ENCODE peak calls at places on chromosomes 16 and 17, in ten cellular contexts. A is psoas muscle; M is stomach; F is prostate gland; V is CD8-positive, alpha-beta memory T cell; S is HAP-1; T is PC-3; D is osteoblast; C is GM23248; L is uterus. J is an unnamed sample. For H3K4me1 and H3K36me3, the result is how much of the 10 kb centered on the place peaks cover.

GRCh38 chr16:88435437-88436355 is 17.4 kb upstream of the ZFPM1 start:
- DNase-seq in A (no peak), M (no peak), F (no peak), V (no peak), S (no peak), T (no peak), D (no peak), C (no peak), L (no peak), J (no peak)

GRCh38 chr17:51322390-51323029 is 62.2 kb downstream of the UTP18 start:
- DNase-seq in A (no peak), M (no peak), F (no peak), V (no peak), S (peak), T (peak), D (no peak), C (peak), L (no peak), J (no peak)

GRCh38 chr16:29784901-29785500 is 5.5 kb upstream of the KIF22 start:
- DNase-seq in A (peak), M (peak), F (peak), V (peak), S (no peak), T (no peak), D (peak), C (peak), L (peak), J (peak)

GRCh38 chr16:1816396-1817275 is 10.0 kb downstream of the HAGH start:
- DNase-seq in A (no peak), M (no peak), F (no peak), V (no peak), S (no peak), T (no peak), D (no peak), C (no peak), L (no peak), J (no peak)

GRCh38 chr16:55842369-55843104 is 9.6 kb upstream of the CES1 start:
- DNase-seq in A (no peak), M (no peak), F (peak), V (peak), S (peak), T (peak), D (peak), C (peak), L (no peak), J (no peak)

GRCh38 chr16:57894390-57895080 is 76.4 kb downstream of the CNGB1 start:
- DNase-seq in A (no peak), M (no peak), F (no peak), V (no peak), S (no peak), T (no peak), D (no peak), C (no peak), L (no peak), J (no peak)

GRCh38 chr17:2239882-2240430 is 63.6 kb downstream of the SMG6 start:
- DNase-seq in A (peak), M (peak), F (no peak), V (no peak), S (no peak), T (peak), D (peak), C (peak), L (peak), J (peak)

GRCh38 chr17:17151541-17151940 is 54.6 kb downstream of the PLD6 start:
- DNase-seq in A (no peak), M (no peak), F (no peak), V (no peak), S (no peak), T (peak), D (peak), C (peak), L (no peak), J (no peak)

GRCh38 chr17:45170280-45170975 is 8.8 kb downstream of the HEXIM2 start:
- DNase-seq in A (no peak), M (no peak), F (no peak), V (no peak), S (no peak), T (no peak), D (peak), C (no peak), L (no peak), J (no peak)

GRCh38 chr16:85344502-85345128 is 232.3 kb upstream of the CIBAR2 start:
- DNase-seq in A (no peak), M (no peak), F (no peak), V (no peak), S (no peak), T (no peak), D (peak), C (no peak), L (no peak), J (no peak)

GRCh38 chr16:27302126-27302525 is 11.6 kb upstream of the IL4R start:
- DNase-seq in A (no peak), M (no peak), F (no peak), V (no peak), S (no peak), T (no peak), D (no peak), C (no peak), L (no peak), J (no peak)

GRCh38 chr16:30602595-30603277 is 7.5 kb downstream of the ZNF689 start:
- DNase-seq in A (no peak), M (no peak), F (no peak), V (no peak), S (no peak), T (no peak), D (peak), C (peak), L (no peak), J (no peak)

GRCh38 chr16:10228779-10229178 is 46.6 kb upstream of the GRIN2A start:
- DNase-seq in A (no peak), M (no peak), F (no peak), V (no peak), S (no peak), T (peak), D (no peak), C (no peak), L (no peak), J (no peak)

GRCh38 chr16:89130448-89130847 is 36.8 kb downstream of the ACSF3 start:
- DNase-seq in A (no peak), M (no peak), F (no peak), V (no peak), S (no peak), T (no peak), D (no peak), C (no peak), L (no peak), J (no peak)

GRCh38 chr17:55171634-55172328 is 93.0 kb upstream of the HLF start:
- DNase-seq in A (no peak), M (no peak), F (no peak), V (no peak), S (no peak), T (no peak), D (no peak), C (no peak), L (no peak), J (no peak)
- H3K4me3 ChIP-seq in A (no peak), M (no peak), F (no peak), V (no peak), S (no peak), T (no peak), D (no peak), C (no peak), L (no peak), J (no peak)

GRCh38 chr17:76273435-76273921 is 8.3 kb downstream of the UBALD2 start:
- DNase-seq in A (no peak), M (no peak), F (no peak), V (no peak), S (no peak), T (no peak), D (peak), C (no peak), L (no peak), J (no peak)

GRCh38 chr17:76270127-76270592 is 5.0 kb downstream of the UBALD2 start:
- DNase-seq in A (peak), M (no peak), F (no peak), V (no peak), S (no peak), T (no peak), D (peak), C (no peak), L (no peak), J (no peak)

GRCh38 chr17:76270770-76271668 is 5.9 kb downstream of the UBALD2 start:
- DNase-seq in A (peak), M (no peak), F (no peak), V (no peak), S (no peak), T (no peak), D (peak), C (no peak), L (no peak), J (no peak)

GRCh38 chr17:76272541-76273434 is 7.6 kb downstream of the UBALD2 start:
- DNase-seq in A (no peak), M (no peak), F (no peak), V (no peak), S (no peak), T (no peak), D (peak), C (no peak), L (no peak), J (no peak)

DNA sequence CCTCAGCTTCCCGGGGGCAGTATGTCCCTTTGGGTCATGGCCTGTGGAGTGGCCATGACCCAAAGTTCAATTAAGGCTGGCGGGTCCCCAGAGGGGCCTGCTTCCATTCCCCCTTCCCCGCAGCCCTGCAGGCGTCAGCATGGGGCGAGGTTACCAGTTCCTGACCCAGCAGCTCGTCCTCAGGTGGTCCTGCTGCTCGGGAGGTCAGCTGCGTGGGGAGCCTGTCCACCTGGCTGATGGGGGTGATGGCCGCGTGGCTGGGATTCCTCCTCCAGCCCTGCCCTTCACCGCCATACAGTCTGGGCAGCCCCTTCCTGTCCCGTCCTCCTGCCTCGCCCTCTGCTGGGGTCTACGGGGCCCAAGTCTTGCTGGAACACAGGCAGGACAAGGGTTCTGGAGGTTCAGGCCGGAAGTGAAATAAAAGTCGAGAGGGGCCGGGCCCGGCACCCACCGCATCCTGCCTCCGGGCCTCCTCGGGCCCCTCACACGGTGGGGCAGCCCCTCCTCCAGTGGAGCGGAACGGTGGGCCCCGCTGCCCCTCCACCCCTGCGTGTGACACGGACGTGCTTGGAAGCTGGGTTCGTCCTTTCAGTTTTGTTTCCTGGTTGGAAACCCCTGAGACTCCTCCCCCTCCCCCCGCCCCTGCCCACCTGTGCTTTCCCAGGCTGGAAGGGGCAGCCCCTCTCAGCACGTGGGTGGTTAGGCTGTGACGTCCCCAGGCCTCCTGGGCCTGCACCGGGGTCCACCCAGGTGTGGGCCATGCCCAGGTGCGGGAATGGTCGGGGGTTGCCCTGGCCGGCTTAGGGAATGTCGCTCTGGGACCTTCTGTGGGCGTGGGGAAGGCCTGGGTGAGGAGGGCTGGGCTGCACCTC is 6.8 kb downstream of the UBALD2 start:
- DNase-seq in A (peak), M (peak), F (no peak), V (peak), S (no peak), T (no peak), D (peak), C (no peak), L (no peak), J (no peak)
- H3K4me1 ChIP-seq in A (half or more), M (half or more), F (under half), V (half or more), S (under half), T (under half), D (under half), C (under half), L (under half), J (under half)

GRCh38 chr17:21549107-21549687 is 143.1 kb upstream of the KCNJ18 start:
- DNase-seq in A (no peak), M (no peak), F (no peak), V (no peak), S (no peak), T (peak), D (no peak), C (peak), L (no peak), J (no peak)
- H3K36me3 ChIP-seq in A (under half), M (under half), F (under half), V (under half), S (under half), T (under half), D (under half), C (under half), L (under half), J (under half)

DNA sequence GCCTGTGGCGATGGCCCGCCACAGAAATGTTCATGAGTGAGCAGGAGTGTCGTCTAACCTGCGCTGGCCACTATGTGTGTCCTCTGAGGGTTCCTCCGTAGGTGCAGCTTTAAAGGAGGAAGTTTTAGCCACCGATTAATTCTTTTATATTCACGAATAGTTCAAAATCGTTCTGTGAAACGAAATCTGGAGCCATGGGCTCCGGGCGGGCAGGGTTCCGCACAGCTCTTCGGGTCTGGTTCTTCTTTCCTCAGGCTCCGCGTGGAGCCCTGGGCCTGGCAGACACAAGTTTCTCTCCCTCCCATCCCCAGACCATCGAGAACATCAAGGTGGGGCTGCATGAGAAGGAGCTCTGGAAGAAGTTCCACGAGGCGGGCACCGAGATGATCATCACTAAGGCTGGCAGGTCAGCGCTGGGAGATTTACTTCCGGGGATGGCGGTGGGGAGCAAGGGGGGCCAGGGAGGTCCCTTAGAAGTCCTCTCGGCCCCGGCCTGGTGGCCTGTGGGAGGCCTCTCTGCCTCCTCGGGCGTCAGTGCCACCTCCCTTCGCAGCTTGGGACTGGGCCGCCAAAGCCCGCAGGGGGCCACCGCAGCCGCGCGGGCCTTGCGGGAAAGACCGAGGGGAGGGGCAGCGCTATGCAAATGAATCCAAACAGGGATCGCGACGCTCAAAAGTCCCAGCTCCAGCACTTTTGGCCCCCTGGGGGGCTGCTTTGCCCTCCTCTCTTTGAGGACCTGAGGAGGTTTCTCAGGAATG is 5.2 kb downstream of the TBX4 start:
- DNase-seq in A (no peak), M (no peak), F (no peak), V (no peak), S (no peak), T (no peak), D (peak), C (peak), L (no peak), J (peak)
- H3K4me3 ChIP-seq in A (peak), M (peak), F (no peak), V (no peak), S (no peak), T (no peak), D (no peak), C (peak), L (no peak), J (peak)

DNA sequence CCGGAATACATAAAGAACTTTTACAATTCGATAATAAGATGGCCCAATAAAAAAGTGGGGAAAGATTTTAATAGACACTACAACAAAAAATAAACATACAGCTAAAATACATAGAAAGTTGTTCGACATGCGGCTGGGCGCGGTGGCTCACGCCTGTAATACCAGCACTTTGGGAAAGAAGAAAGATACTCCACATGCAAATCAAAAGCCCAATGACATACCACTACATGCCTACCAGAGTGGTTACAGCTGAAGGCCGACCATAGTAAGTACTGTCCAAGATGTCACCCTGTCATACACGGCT is 9.3 kb downstream of the PRCD start:
- DNase-seq in A (no peak), M (no peak), F (no peak), V (no peak), S (no peak), T (no peak), D (no peak), C (no peak), L (no peak), J (no peak)
- H3K4me1 ChIP-seq in A (under half), M (half or more), F (under half), V (under half), S (under half), T (under half), D (under half), C (under half), L (under half), J (under half)

GRCh38 chr16:5078626-5079025 is 7.0 kb downstream of the ALG1 start:
- DNase-seq in A (no peak), M (no peak), F (no peak), V (no peak), S (no peak), T (no peak), D (no peak), C (no peak), L (no peak), J (no peak)
- H3K36me3 ChIP-seq in A (half or more), M (half or more), F (under half), V (under half), S (under half), T (under half), D (under half), C (under half), L (under half), J (under half)

DNA sequence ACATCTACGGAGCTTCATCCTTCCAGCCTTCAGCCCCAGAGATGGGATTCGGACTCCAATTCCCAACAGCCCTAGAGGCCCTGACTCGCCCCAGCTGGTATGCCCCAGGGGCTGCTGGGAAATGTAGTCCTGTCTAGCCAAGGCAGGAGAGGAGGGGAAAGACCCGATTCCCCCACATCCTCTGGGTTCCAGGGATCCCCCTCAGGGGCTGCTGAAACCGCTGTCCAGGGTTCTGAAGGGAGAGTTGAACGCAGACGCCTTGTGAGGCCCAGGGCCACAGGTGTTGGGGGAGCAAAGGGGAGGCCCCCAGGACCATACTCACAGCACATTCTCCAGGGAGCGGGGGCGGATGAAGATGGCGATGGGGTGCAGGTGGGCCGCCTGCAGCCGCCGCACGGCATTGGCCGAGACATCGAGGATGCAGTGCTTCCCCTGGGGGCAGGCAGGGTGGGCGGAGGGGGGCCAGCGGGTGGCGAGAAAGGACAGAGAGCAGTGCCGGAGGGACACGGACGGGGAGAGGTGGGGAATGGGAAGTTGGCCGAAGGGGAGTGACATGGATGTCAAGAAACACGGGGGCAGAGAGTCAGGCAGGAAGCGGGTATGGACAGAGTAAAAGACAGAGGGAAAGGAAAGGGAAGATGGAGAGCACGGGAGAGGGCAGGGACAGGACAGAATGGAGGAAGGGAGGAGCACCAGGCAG is 12.6 kb upstream of the ASGR1 start:
- DNase-seq in A (no peak), M (no peak), F (no peak), V (no peak), S (no peak), T (peak), D (peak), C (peak), L (peak), J (peak)
- H3K4me3 ChIP-seq in A (no peak), M (no peak), F (no peak), V (no peak), S (no peak), T (no peak), D (no peak), C (no peak), L (no peak), J (no peak)